ENCODE peak calls at places on chromosomes 5 and 9, in eight cellular contexts. A is G401; P is psoas muscle; I is activated naive CD4-positive, alpha-beta T cell; L is choroid plexus epithelial cell; F is stimulated activated CD8-positive, alpha-beta memory T cell treated with anti-CD3 and anti-CD28 coated beads, Interleukin-4, amount 100 ng/mL, for 48 hours; Y is RWPE1; U is epithelial cell of proximal tubule. M is an unnamed sample.

GRCh38 chr5:168793844-168794837 is 215.0 kb upstream of the PANK3 start:
- DNase-seq in I (no peak), L (peak; percentile 52), P (no peak), F (peak; percentile 50), A (no peak), Y (no peak), U (no peak), M (peak; percentile 64)

GRCh38 chr5:95417971-95418370 is 26.8 kb downstream of the FAM81B start:
- DNase-seq in A (no peak), Y (peak; percentile 45), F (no peak), U (no peak), P (no peak), I (no peak), L (peak; percentile 6), M (no peak)

GRCh38 chr9:10479172-10479571 is 133.6 kb downstream of the PTPRD start:
- DNase-seq in A (no peak), I (no peak), L (peak; percentile 7), P (no peak), U (no peak), Y (peak; percentile 5), F (no peak), M (no peak)

GRCh38 chr5:124402144-124402581 is 344.3 kb downstream of the ZNF608 start:
- DNase-seq in P (no peak), U (peak; percentile 48), F (no peak), I (no peak), Y (peak; percentile 24), A (no peak), L (peak; percentile 51), M (no peak)

GRCh38 chr5:147359551-147359950 is 124.7 kb downstream of the STK32A start:
- DNase-seq in F (no peak), I (no peak), L (no peak), A (no peak), U (no peak), Y (no peak), P (no peak), M (no peak)

GRCh38 chr9:93095205-93096130 is 549 bp upstream of the CARD19 start:
- DNase-seq in P (peak; percentile 100), A (peak; percentile 99), Y (peak; percentile 100), U (peak; percentile 64), F (peak; percentile 100), L (peak; percentile 99), I (peak; percentile 100), M (peak; percentile 99)

GRCh38 chr5:38099205-38100144 is 158.9 kb upstream of the EGFLAM start:
- DNase-seq in Y (no peak), A (no peak), F (no peak), I (no peak), U (no peak), P (no peak), L (no peak), M (no peak)

GRCh38 chr9:110619831-110620230 is 40.3 kb upstream of the SVEP1 start:
- DNase-seq in L (peak; percentile 28), Y (no peak), P (no peak), U (no peak), F (no peak), I (no peak), A (peak; percentile 15), M (no peak)

GRCh38 chr5:15992918-15993317 is 186.7 kb downstream of the MARCHF11 start:
- DNase-seq in F (no peak), I (no peak), L (peak; percentile 60), A (no peak), Y (peak; percentile 20), U (peak; percentile 83), P (no peak), M (no peak)

GRCh38 chr9:97790542-97790941 is 62.5 kb upstream of the FOXE1 start:
- DNase-seq in A (no peak), U (no peak), Y (no peak), F (no peak), I (no peak), P (no peak), L (no peak), M (peak; percentile 28)

GRCh38 chr5:156920042-156920860 is 42.8 kb downstream of the TIMD4 start:
- DNase-seq in I (no peak), U (peak; percentile 98), L (no peak), F (peak; percentile 84), Y (no peak), A (no peak), P (no peak), M (no peak)

GRCh38 chr5:4862500-4862899 is 277.6 kb upstream of the ADAMTS16 start:
- DNase-seq in L (peak; percentile 72), F (no peak), Y (peak; percentile 36), I (no peak), U (no peak), A (peak; percentile 47), P (no peak), M (no peak)

GRCh38 chr5:143417503-143418139 is 14.1 kb upstream of the NR3C1 start:
- DNase-seq in F (no peak), Y (no peak), U (no peak), I (no peak), L (no peak), A (no peak), P (no peak), M (no peak)

GRCh38 chr5:132677191-132677590 is 3.4 kb downstream of the IL4 start:
- DNase-seq in F (no peak), P (peak; percentile 61), A (no peak), Y (peak; percentile 98), L (peak; percentile 77), I (no peak), U (peak; percentile 56), M (peak; percentile 59)

GRCh38 chr9:97985058-97985861 is 2.1 kb downstream of the ANP32B start:
- DNase-seq in I (peak; percentile 55), F (peak; percentile 62), A (peak; percentile 28), P (peak; percentile 63), U (no peak), L (peak; percentile 27), Y (peak; percentile 37), M (no peak)

GRCh38 chr5:60583598-60583997 is 116.4 kb downstream of the DEPDC1B start:
- DNase-seq in U (no peak), P (no peak), I (no peak), F (no peak), A (no peak), Y (no peak), L (no peak), M (no peak)

GRCh38 chr5:84381501-84382362 is 2.9 kb downstream of the EDIL3 start:
- DNase-seq in A (peak; percentile 76), I (no peak), P (no peak), U (no peak), Y (no peak), F (no peak), L (peak; percentile 41), M (no peak)

GRCh38 chr5:142685418-142686209 is at the start of gene FGF1:
- DNase-seq in L (peak; percentile 14), P (no peak), F (no peak), U (no peak), Y (peak; percentile 92), A (peak; percentile 69), I (no peak), M (no peak)

GRCh38 chr5:171647043-171647899 is 138.3 kb upstream of the SMIM23 start:
- DNase-seq in A (no peak), Y (peak; percentile 62), L (peak; percentile 92), U (no peak), F (no peak), P (no peak), I (no peak), M (no peak)

GRCh38 chr5:79133121-79133656 is 21.6 kb downstream of the BHMT start:
- DNase-seq in I (no peak), A (peak; percentile 56), F (no peak), L (peak; percentile 74), U (no peak), Y (no peak), P (no peak), M (no peak)

GRCh38 chr5:122615146-122615545 is 159.7 kb upstream of the SNX2 start:
- DNase-seq in L (no peak), F (no peak), U (no peak), I (no peak), Y (no peak), P (no peak), A (no peak), M (no peak)